ENCODE peak calls at places on chromosomes 13 and 19, in nine cellular contexts. C is GM23248; L is heart right ventricle; R is osteoblast; I is CD8-positive, alpha-beta T cell; J is IMR-90; O is mammary epithelial cell; B is PC-9; H is stomach. S is an unnamed sample. For H3K9me3, the result is how much of the 10 kb centered on the place peaks cover.

GRCh38 chr19:46015961-46016425 is 6.9 kb downstream of the PGLYRP1 start:
- DNase-seq in C (peak), L (no peak), R (no peak), I (no peak), J (no peak), O (no peak), B (no peak), H (no peak), S (no peak)

GRCh38 chr13:105598551-105598950 is 936.9 kb downstream of the EFNB2 start:
- DNase-seq in C (no peak), L (no peak), R (no peak), I (no peak), J (peak), O (peak), B (no peak), H (no peak), S (no peak)

GRCh38 chr19:51158474-51159129 is 16.5 kb downstream of the SIGLEC7 start:
- DNase-seq in C (peak), L (no peak), R (no peak), I (peak), J (peak), O (peak), B (no peak), H (peak), S (peak)

GRCh38 chr19:9842834-9843625 is 7.9 kb downstream of the PIN1 start:
- DNase-seq in C (no peak), L (no peak), R (no peak), I (no peak), J (no peak), O (no peak), B (no peak), H (no peak), S (no peak)

GRCh38 chr19:55322495-55322894 is 2.6 kb downstream of the TMEM150B start:
- DNase-seq in C (no peak), L (no peak), R (peak), I (no peak), J (no peak), O (no peak), B (no peak), H (no peak), S (no peak)

GRCh38 chr13:43268632-43269031 is 245.2 kb downstream of the DNAJC15 start:
- DNase-seq in C (no peak), L (no peak), R (no peak), I (no peak), J (no peak), O (no peak), B (no peak), H (no peak), S (no peak)

GRCh38 chr19:38786572-38787265 is 2.3 kb upstream of the LGALS7B start:
- DNase-seq in C (no peak), L (no peak), R (peak), I (no peak), J (no peak), O (peak), B (no peak), H (no peak), S (no peak)

GRCh38 chr19:8858260-8858659 is 26.1 kb downstream of the MBD3L1 start:
- DNase-seq in C (no peak), L (no peak), R (no peak), I (no peak), J (no peak), O (no peak), B (no peak), H (no peak), S (no peak)

GRCh38 chr13:77874406-77874805 is 44.2 kb downstream of the EDNRB start:
- DNase-seq in C (peak), L (no peak), R (no peak), I (no peak), J (peak), O (no peak), B (no peak), H (no peak), S (peak)

GRCh38 chr19:45130888-45131615 is 29.7 kb downstream of the NKPD1 start:
- DNase-seq in C (peak), L (no peak), R (peak), I (no peak), J (peak), O (peak), B (peak), H (peak), S (peak)

GRCh38 chr19:11191273-11191755 is 6.0 kb downstream of the KANK2 start:
- DNase-seq in C (peak), L (peak), R (peak), I (no peak), J (peak), O (peak), B (peak), H (peak), S (peak)

GRCh38 chr19:41297628-41298326 is 12.2 kb upstream of the CCDC97 start:
- DNase-seq in C (peak), L (no peak), R (no peak), I (no peak), J (no peak), O (no peak), B (no peak), H (peak), S (no peak)

GRCh38 chr19:12939292-12939606 is 840 bp downstream of the CALR start:
- DNase-seq in C (peak), L (no peak), R (peak), I (no peak), J (peak), O (peak), B (no peak), H (no peak), S (peak)

GRCh38 chr19:40594657-40595077 is 6.5 kb upstream of the LTBP4 start:
- DNase-seq in C (peak), L (no peak), R (peak), I (no peak), J (peak), O (peak), B (no peak), H (no peak), S (no peak)

GRCh38 chr13:30307966-30308290 is 577 bp upstream of the KATNAL1 start:
- DNase-seq in C (no peak), L (no peak), R (no peak), I (no peak), J (no peak), O (no peak), B (no peak), H (no peak), S (no peak)

GRCh38 chr13:37475966-37476365 is 122.6 kb downstream of the POSTN start:
- DNase-seq in C (peak), L (no peak), R (no peak), I (no peak), J (peak), O (no peak), B (no peak), H (no peak), S (no peak)

GRCh38 chr19:8610041-8610927 is at the start of gene ADAMTS10:
- DNase-seq in C (peak), L (no peak), R (peak), I (no peak), J (peak), O (no peak), B (no peak), H (no peak), S (peak)

GRCh38 chr19:10118960-10119359 is 739 bp downstream of the EIF3G start:
- DNase-seq in C (peak), L (no peak), R (peak), I (no peak), J (no peak), O (no peak), B (peak), H (no peak), S (peak)

DNA sequence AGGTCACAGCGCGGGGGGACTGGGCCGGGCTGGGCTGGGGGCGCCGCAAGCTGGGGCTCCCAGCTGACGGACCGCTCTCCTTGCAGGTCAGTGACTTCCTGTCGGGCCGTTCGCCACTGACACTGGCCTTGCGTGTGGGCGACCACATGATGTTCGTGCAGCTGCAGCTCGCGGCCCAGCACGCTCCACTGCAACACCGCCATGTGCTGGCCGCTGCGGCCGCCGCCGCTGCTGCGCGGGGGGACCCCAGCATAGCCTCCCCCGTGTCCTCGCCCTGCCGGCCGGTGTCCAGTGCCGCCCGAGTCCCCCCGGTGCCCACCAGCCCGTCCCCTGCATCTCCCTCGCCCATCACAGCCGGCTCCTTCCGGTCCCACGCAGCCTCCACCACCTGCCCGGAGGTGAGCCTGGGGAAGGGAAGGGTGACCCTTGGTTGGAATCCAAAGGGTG is 5.7 kb downstream of the MIDN start:
- DNase-seq in C (peak), L (no peak), R (peak), I (no peak), J (no peak), O (no peak), B (no peak), H (no peak), S (no peak)
- H3K4me3 ChIP-seq in C (peak), L (peak), R (peak), I (no peak), J (no peak), O (no peak), B (peak), H (peak), S (no peak)

DNA sequence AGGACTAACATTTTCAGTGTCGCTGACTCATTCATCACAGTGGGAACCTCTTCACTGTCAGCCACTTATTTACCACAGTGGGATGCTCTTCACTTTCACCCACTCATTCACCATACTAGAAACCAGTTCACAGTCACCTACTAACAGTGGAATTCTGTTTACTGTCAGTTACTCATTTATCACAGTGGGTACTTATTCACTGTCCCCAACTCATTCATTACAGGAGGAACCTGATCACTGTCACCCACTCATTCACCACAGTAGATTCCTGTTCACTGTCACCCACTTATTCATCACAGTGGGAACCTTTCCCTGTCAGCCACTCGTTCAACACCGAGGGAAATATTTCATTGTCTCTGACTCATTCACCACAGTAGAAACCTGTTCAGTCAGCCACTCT is 10.1 kb upstream of the ZNF85 start:
- DNase-seq in C (no peak), L (no peak), R (no peak), I (no peak), J (no peak), O (peak), B (no peak), H (no peak), S (no peak)
- H3K9me3 ChIP-seq in C (under half), L (under half), R (under half), I (under half), J (under half), O (under half), B (under half), H (under half), S (under half)

DNA sequence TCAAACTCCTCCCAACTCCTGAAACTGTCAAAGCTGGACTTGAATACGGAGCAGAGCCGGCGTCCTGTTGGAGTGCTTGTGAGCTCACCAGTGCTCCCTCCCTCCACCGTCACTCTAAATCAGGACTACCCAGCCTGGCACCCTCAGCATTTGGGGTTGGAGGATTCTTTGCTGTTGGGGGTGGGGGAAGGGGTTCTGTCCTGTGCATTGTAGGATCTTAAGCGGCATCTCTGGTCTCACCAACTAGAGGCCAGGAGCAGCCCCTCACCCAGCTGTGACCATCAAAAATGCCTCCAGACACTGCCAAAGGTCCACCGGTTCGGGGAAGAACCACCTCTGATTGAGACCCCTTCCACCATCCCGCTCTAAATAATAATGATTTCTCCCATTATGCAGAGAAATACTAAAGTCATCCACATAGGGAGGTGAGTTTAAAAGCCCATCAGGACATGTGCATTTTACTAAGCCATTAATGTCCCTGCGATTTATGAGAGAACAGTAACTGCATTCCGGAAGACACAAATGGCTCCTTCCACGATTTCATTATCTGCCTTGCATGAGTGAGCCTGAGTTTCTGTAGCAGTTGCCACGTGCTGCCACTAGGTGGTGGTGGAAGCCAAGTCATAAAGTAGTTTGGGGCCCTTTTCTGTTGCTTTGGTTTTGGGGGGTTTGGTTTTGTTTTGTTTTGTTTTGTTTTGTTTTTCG is 16.1 kb upstream of the USP29 start:
- DNase-seq in C (peak), L (peak), R (peak), I (peak), J (peak), O (peak), B (peak), H (peak), S (peak)
- H3K4me3 ChIP-seq in C (peak), L (no peak), R (peak), I (peak), J (peak), O (peak), B (peak), H (no peak), S (no peak)

GRCh38 chr19:53007200-53008054 is 6.3 kb upstream of the ERVV-1 start:
- DNase-seq in C (no peak), L (no peak), R (no peak), I (no peak), J (no peak), O (no peak), B (no peak), H (no peak), S (no peak)

GRCh38 chr19:53008061-53008778 is 5.5 kb upstream of the ERVV-1 start:
- DNase-seq in C (no peak), L (no peak), R (no peak), I (no peak), J (no peak), O (no peak), B (no peak), H (no peak), S (no peak)

GRCh38 chr19:53013621-53014020 is at the start of gene ERVV-1:
- DNase-seq in C (no peak), L (no peak), R (no peak), I (no peak), J (peak), O (no peak), B (no peak), H (no peak), S (no peak)

GRCh38 chr19:53012006-53012405 is 1.7 kb upstream of the ERVV-1 start:
- DNase-seq in C (peak), L (no peak), R (no peak), I (no peak), J (no peak), O (no peak), B (no peak), H (no peak), S (no peak)

DNA sequence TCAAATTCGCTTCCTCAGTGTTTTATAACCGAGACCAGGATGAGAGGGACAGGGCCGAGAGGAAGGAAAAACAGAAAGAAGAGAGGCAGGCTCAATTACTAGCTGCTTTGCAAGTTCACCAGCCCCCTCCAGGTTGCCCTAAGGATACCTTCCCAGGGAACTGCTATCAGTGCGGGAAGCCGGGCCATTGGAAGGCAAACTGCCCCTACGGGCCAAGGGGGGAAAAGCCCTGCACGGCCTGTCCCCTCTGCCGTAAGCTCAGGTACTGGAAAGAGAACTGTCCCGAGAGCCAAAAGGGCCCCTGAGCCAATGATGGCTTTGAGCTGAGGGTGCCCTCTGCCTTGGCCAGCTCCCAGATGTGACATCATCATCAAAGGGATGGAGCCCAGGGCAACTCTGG is 3.2 kb upstream of the ERVV-1 start:
- DNase-seq in C (no peak), L (no peak), R (no peak), I (no peak), J (no peak), O (no peak), B (no peak), H (no peak), S (no peak)
- H3K9me3 ChIP-seq in C (under half), L (under half), R (under half), I (under half), J (under half), O (under half), B (under half), H (under half), S (under half)

GRCh38 chr19:428144-428543 is 19.2 kb upstream of the C2CD4C start:
- DNase-seq in C (no peak), L (no peak), R (no peak), I (no peak), J (no peak), O (no peak), B (no peak), H (no peak), S (no peak)
- H3K4me3 ChIP-seq in C (no peak), L (no peak), R (no peak), I (no peak), J (no peak), O (no peak), B (no peak), H (no peak), S (no peak)

GRCh38 chr13:75850915-75851314 is 214.8 kb downstream of the LMO7 start:
- DNase-seq in C (peak), L (no peak), R (no peak), I (no peak), J (no peak), O (no peak), B (no peak), H (no peak), S (peak)

GRCh38 chr13:75857291-75857690 is 221.2 kb downstream of the LMO7 start:
- DNase-seq in C (no peak), L (no peak), R (no peak), I (no peak), J (no peak), O (no peak), B (no peak), H (no peak), S (no peak)

GRCh38 chr13:75860935-75861334 is 224.8 kb downstream of the LMO7 start:
- DNase-seq in C (peak), L (no peak), R (no peak), I (no peak), J (peak), O (no peak), B (no peak), H (no peak), S (no peak)

GRCh38 chr13:75855216-75855615 is 219.1 kb downstream of the LMO7 start:
- DNase-seq in C (no peak), L (no peak), R (peak), I (no peak), J (no peak), O (no peak), B (no peak), H (no peak), S (no peak)

DNA sequence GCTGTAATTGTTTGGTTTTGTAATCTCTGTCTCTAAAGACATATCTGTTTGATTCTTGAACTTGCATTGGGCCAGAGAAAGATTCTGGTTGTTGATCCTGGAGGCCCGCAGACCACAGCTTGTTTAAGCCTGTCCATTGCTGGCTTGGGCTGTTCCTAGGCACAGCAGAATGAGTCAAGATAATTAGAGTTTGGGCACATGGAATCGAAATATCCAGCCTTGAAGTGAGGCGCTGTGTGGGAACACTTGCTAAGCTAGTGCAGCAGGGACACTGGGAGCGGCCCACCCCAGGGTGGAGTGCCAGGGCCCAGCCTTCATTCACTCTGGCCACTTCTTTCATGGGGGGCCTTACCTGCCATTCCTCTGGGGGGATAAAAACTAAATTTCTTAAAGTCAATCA is 219.7 kb downstream of the LMO7 start:
- DNase-seq in C (no peak), L (no peak), R (peak), I (no peak), J (no peak), O (no peak), B (no peak), H (no peak), S (no peak)
- H3K9me3 ChIP-seq in C (under half), L (under half), R (under half), I (under half), J (under half), O (under half), B (under half), H (under half), S (under half)

GRCh38 chr13:73754241-73754640 is 380.0 kb downstream of the KLF12 start:
- DNase-seq in C (no peak), L (no peak), R (no peak), I (no peak), J (no peak), O (no peak), B (no peak), H (no peak), S (no peak)

GRCh38 chr13:73751290-73751689 is 382.9 kb downstream of the KLF12 start:
- DNase-seq in C (no peak), L (no peak), R (no peak), I (no peak), J (no peak), O (no peak), B (peak), H (no peak), S (no peak)

GRCh38 chr13:73757471-73758233 is 376.6 kb downstream of the KLF12 start:
- DNase-seq in C (peak), L (no peak), R (no peak), I (no peak), J (no peak), O (no peak), B (no peak), H (no peak), S (no peak)

GRCh38 chr13:73754727-73755292 is 379.4 kb downstream of the KLF12 start:
- DNase-seq in C (peak), L (peak), R (peak), I (no peak), J (peak), O (peak), B (peak), H (no peak), S (no peak)
- H3K4me3 ChIP-seq in C (no peak), L (no peak), R (no peak), I (no peak), J (no peak), O (no peak), B (no peak), H (no peak), S (no peak)

S was measured in MG63.